ENCODE peak calls at places on chromosomes 5 and 9, in seven cellular contexts. N is left colon; V is stimulated activated CD8-positive, alpha-beta memory T cell treated with anti-CD3 and anti-CD28 coated beads, Interleukin-4, amount 100 ng/mL, for 24 hours; P is endothelial cell; S is CD4-positive, alpha-beta T cell; X is stimulated activated CD4-positive, alpha-beta T cell treated with anti-CD3 and anti-CD28 coated beads, Interleukin-2, amount 100 ng/mL, for 24 hours; A is NCI-H1092 treated with DMSO at 0.1 percent for 48 hours. F is an unnamed sample.

GRCh38 chr5:67095346-67095871 is 101.2 kb downstream of the CD180 start:
- DNase-seq in N (peak), V (no peak), P (no peak), S (no peak), X (no peak), A (no peak), F (peak)

GRCh38 chr5:128259530-128260145 is 176.1 kb downstream of the SLC12A2 start:
- DNase-seq in N (no peak), V (no peak), P (no peak), S (no peak), X (no peak), A (no peak), F (no peak)

GRCh38 chr9:8850916-8851315 is 1051.3 kb upstream of the DMAC1 start:
- DNase-seq in N (no peak), V (no peak), P (no peak), S (no peak), X (no peak), A (peak), F (no peak)

GRCh38 chr9:133347515-133347984 is 381 bp downstream of the MED22 start:
- DNase-seq in N (no peak), V (no peak), P (peak), S (no peak), X (no peak), A (peak), F (no peak)

GRCh38 chr5:63250939-63251338 is 672.3 kb downstream of the LRRC70 start:
- DNase-seq in N (no peak), V (no peak), P (no peak), S (no peak), X (no peak), A (no peak), F (no peak)

GRCh38 chr9:123257276-123257675 is 11.1 kb downstream of the STRBP start:
- DNase-seq in N (no peak), V (no peak), P (no peak), S (no peak), X (no peak), A (no peak), F (no peak)

GRCh38 chr9:127887792-127888191 is 10.3 kb upstream of the AK1 start:
- DNase-seq in N (no peak), V (no peak), P (peak), S (no peak), X (no peak), A (no peak), F (no peak)

GRCh38 chr5:135833961-135834638 is 363 bp upstream of the SLC25A48 start:
- DNase-seq in N (no peak), V (no peak), P (no peak), S (no peak), X (peak), A (no peak), F (peak)

GRCh38 chr5:93677344-93678021 is 63.9 kb downstream of the POU5F2 start:
- DNase-seq in N (no peak), V (no peak), P (peak), S (no peak), X (no peak), A (peak), F (peak)

GRCh38 chr9:93947409-93948070 is 7.6 kb downstream of the BARX1 start:
- DNase-seq in N (no peak), V (no peak), P (no peak), S (no peak), X (no peak), A (no peak), F (no peak)

GRCh38 chr5:29309359-29309758 is 1884.1 kb upstream of the CDH6 start:
- DNase-seq in N (no peak), V (no peak), P (no peak), S (no peak), X (no peak), A (no peak), F (no peak)

GRCh38 chr5:14445581-14446290 is 135.9 kb upstream of the OTULINL start:
- DNase-seq in N (no peak), V (no peak), P (peak), S (no peak), X (no peak), A (peak), F (no peak)

GRCh38 chr5:8864053-8864452 is 681.8 kb downstream of the SEMA5A start:
- DNase-seq in N (no peak), V (no peak), P (peak), S (no peak), X (no peak), A (no peak), F (no peak)

GRCh38 chr5:31847354-31847753 is 208.4 kb downstream of the PDZD2 start:
- DNase-seq in N (no peak), V (no peak), P (no peak), S (no peak), X (no peak), A (no peak), F (no peak)

GRCh38 chr5:132819468-132819867 is 6.4 kb downstream of the SOWAHA start:
- DNase-seq in N (no peak), V (no peak), P (no peak), S (no peak), X (no peak), A (no peak), F (no peak)

GRCh38 chr5:81420039-81420667 is 26.2 kb upstream of the ACOT12 start:
- DNase-seq in N (no peak), V (no peak), P (no peak), S (no peak), X (no peak), A (no peak), F (no peak)

GRCh38 chr5:165805756-165806155 is 2300.3 kb downstream of the MAT2B start:
- DNase-seq in N (no peak), V (no peak), P (no peak), S (no peak), X (no peak), A (no peak), F (no peak)

GRCh38 chr5:173324115-173325001 is 3.9 kb downstream of the STC2 start:
- DNase-seq in N (peak), V (no peak), P (no peak), S (no peak), X (no peak), A (peak), F (no peak)

GRCh38 chr9:15889555-15889954 is 336.7 kb downstream of the CCDC171 start:
- DNase-seq in N (no peak), V (no peak), P (no peak), S (no peak), X (no peak), A (no peak), F (no peak)

GRCh38 chr5:136207631-136208030 is 14.7 kb upstream of the SMIM32 start:
- DNase-seq in N (no peak), V (no peak), P (no peak), S (no peak), X (no peak), A (no peak), F (no peak)

GRCh38 chr5:72137826-72138409 is 30.6 kb downstream of the MAP1B start:
- DNase-seq in N (no peak), V (no peak), P (no peak), S (no peak), X (no peak), A (no peak), F (no peak)

GRCh38 chr9:35829084-35829763 is at the start of gene TMEM8B:
- DNase-seq in N (peak), V (peak), P (peak), S (peak), X (peak), A (peak), F (peak)

GRCh38 chr5:57696005-57696755 is 213.6 kb upstream of the ACTBL2 start:
- DNase-seq in N (no peak), V (no peak), P (no peak), S (no peak), X (no peak), A (no peak), F (no peak)

GRCh38 chr5:91378683-91379601 is 4.2 kb downstream of the ARRDC3 start:
- DNase-seq in N (no peak), V (no peak), P (no peak), S (no peak), X (no peak), A (peak), F (no peak)

GRCh38 chr5:54760182-54760935 is 225.0 kb downstream of the ESM1 start:
- DNase-seq in N (no peak), V (no peak), P (no peak), S (no peak), X (no peak), A (no peak), F (no peak)

GRCh38 chr5:14948341-14948830 is 76.8 kb upstream of the ANKH start:
- DNase-seq in N (no peak), V (no peak), P (no peak), S (no peak), X (no peak), A (no peak), F (no peak)

GRCh38 chr5:33891731-33892418 is at the start of gene ADAMTS12:
- DNase-seq in N (no peak), V (no peak), P (peak), S (no peak), X (no peak), A (no peak), F (peak)

GRCh38 chr5:16427572-16427971 is 38.0 kb downstream of the ZNF622 start:
- DNase-seq in N (no peak), V (no peak), P (no peak), S (no peak), X (no peak), A (no peak), F (no peak)

GRCh38 chr9:31259824-31260223 is 1124.6 kb upstream of the ACO1 start:
- DNase-seq in N (no peak), V (no peak), P (no peak), S (no peak), X (no peak), A (peak), F (no peak)

F was measured in posterior vena cava.